ENCODE peak calls at places on chromosomes 11 and 22, in seven cellular contexts. One of them, this sample, is unnamed.
A peak's percentile ranks its signal among the peaks of the same experiment; 100 is the strongest.

GRCh38 chr11:71446942-71447688 is 1.1 kb downstream of the DHCR7 start:
- DNase-seq in activated gamma-delta T cell: no peak
- DNase-seq in NCI-H2081: peak; percentile 6
- DNase-seq in activated naive CD8-positive, alpha-beta T cell treated with anti-CD3 and anti-CD28 coated beads, Interleukin-2, amount 50 U/mL, for 16 hours: no peak
- DNase-seq in Daoy: no peak
- DNase-seq in stimulated activated CD8-positive, alpha-beta memory T cell treated with anti-CD3 and anti-CD28 coated beads, Interleukin-7, amount 100 ng/mL, for 1 hour: no peak
- DNase-seq in HCEC 1CT: peak; percentile 90
- DNase-seq in this sample: no peak

GRCh38 chr22:23984430-23984829 is 4.5 kb downstream of the GSTT2 start:
- DNase-seq in activated gamma-delta T cell: no peak
- DNase-seq in NCI-H2081: no peak
- DNase-seq in activated naive CD8-positive, alpha-beta T cell treated with anti-CD3 and anti-CD28 coated beads, Interleukin-2, amount 50 U/mL, for 16 hours: peak; percentile 62
- DNase-seq in Daoy: no peak
- DNase-seq in stimulated activated CD8-positive, alpha-beta memory T cell treated with anti-CD3 and anti-CD28 coated beads, Interleukin-7, amount 100 ng/mL, for 1 hour: no peak
- DNase-seq in HCEC 1CT: no peak
- DNase-seq in this sample: no peak

GRCh38 chr11:1883342-1884122 is 8.2 kb downstream of the PRR33 start:
- DNase-seq in activated gamma-delta T cell: no peak
- DNase-seq in NCI-H2081: no peak
- DNase-seq in activated naive CD8-positive, alpha-beta T cell treated with anti-CD3 and anti-CD28 coated beads, Interleukin-2, amount 50 U/mL, for 16 hours: no peak
- DNase-seq in Daoy: no peak
- DNase-seq in stimulated activated CD8-positive, alpha-beta memory T cell treated with anti-CD3 and anti-CD28 coated beads, Interleukin-7, amount 100 ng/mL, for 1 hour: no peak
- DNase-seq in HCEC 1CT: no peak
- DNase-seq in this sample: no peak

GRCh38 chr11:70201876-70202861 is 927 bp upstream of the FADD start:
- DNase-seq in activated gamma-delta T cell: no peak
- DNase-seq in NCI-H2081: no peak
- DNase-seq in activated naive CD8-positive, alpha-beta T cell treated with anti-CD3 and anti-CD28 coated beads, Interleukin-2, amount 50 U/mL, for 16 hours: no peak
- DNase-seq in Daoy: no peak
- DNase-seq in stimulated activated CD8-positive, alpha-beta memory T cell treated with anti-CD3 and anti-CD28 coated beads, Interleukin-7, amount 100 ng/mL, for 1 hour: no peak
- DNase-seq in HCEC 1CT: no peak
- DNase-seq in this sample: no peak

GRCh38 chr11:34706709-34707461 is 86.0 kb downstream of the EHF start:
- DNase-seq in activated gamma-delta T cell: no peak
- DNase-seq in NCI-H2081: no peak
- DNase-seq in activated naive CD8-positive, alpha-beta T cell treated with anti-CD3 and anti-CD28 coated beads, Interleukin-2, amount 50 U/mL, for 16 hours: no peak
- DNase-seq in Daoy: no peak
- DNase-seq in stimulated activated CD8-positive, alpha-beta memory T cell treated with anti-CD3 and anti-CD28 coated beads, Interleukin-7, amount 100 ng/mL, for 1 hour: no peak
- DNase-seq in HCEC 1CT: no peak
- DNase-seq in this sample: no peak

GRCh38 chr22:44136112-44136511 is 44.6 kb upstream of the PARVG start:
- DNase-seq in activated gamma-delta T cell: no peak
- DNase-seq in NCI-H2081: no peak
- DNase-seq in activated naive CD8-positive, alpha-beta T cell treated with anti-CD3 and anti-CD28 coated beads, Interleukin-2, amount 50 U/mL, for 16 hours: no peak
- DNase-seq in Daoy: no peak
- DNase-seq in stimulated activated CD8-positive, alpha-beta memory T cell treated with anti-CD3 and anti-CD28 coated beads, Interleukin-7, amount 100 ng/mL, for 1 hour: no peak
- DNase-seq in HCEC 1CT: no peak
- DNase-seq in this sample: no peak

GRCh38 chr22:32177221-32177765 is 18.2 kb upstream of the C22orf42 start:
- DNase-seq in activated gamma-delta T cell: no peak
- DNase-seq in NCI-H2081: no peak
- DNase-seq in activated naive CD8-positive, alpha-beta T cell treated with anti-CD3 and anti-CD28 coated beads, Interleukin-2, amount 50 U/mL, for 16 hours: no peak
- DNase-seq in Daoy: no peak
- DNase-seq in stimulated activated CD8-positive, alpha-beta memory T cell treated with anti-CD3 and anti-CD28 coated beads, Interleukin-7, amount 100 ng/mL, for 1 hour: no peak
- DNase-seq in HCEC 1CT: no peak
- DNase-seq in this sample: no peak

GRCh38 chr11:15901790-15902189 is 454.6 kb downstream of the SOX6 start:
- DNase-seq in activated gamma-delta T cell: no peak
- DNase-seq in NCI-H2081: no peak
- DNase-seq in activated naive CD8-positive, alpha-beta T cell treated with anti-CD3 and anti-CD28 coated beads, Interleukin-2, amount 50 U/mL, for 16 hours: no peak
- DNase-seq in Daoy: no peak
- DNase-seq in stimulated activated CD8-positive, alpha-beta memory T cell treated with anti-CD3 and anti-CD28 coated beads, Interleukin-7, amount 100 ng/mL, for 1 hour: no peak
- DNase-seq in HCEC 1CT: no peak
- DNase-seq in this sample: no peak

GRCh38 chr11:129896062-129896461 is 684 bp upstream of the NFRKB start:
- DNase-seq in activated gamma-delta T cell: no peak
- DNase-seq in NCI-H2081: no peak
- DNase-seq in activated naive CD8-positive, alpha-beta T cell treated with anti-CD3 and anti-CD28 coated beads, Interleukin-2, amount 50 U/mL, for 16 hours: no peak
- DNase-seq in Daoy: no peak
- DNase-seq in stimulated activated CD8-positive, alpha-beta memory T cell treated with anti-CD3 and anti-CD28 coated beads, Interleukin-7, amount 100 ng/mL, for 1 hour: no peak
- DNase-seq in HCEC 1CT: no peak
- DNase-seq in this sample: no peak

GRCh38 chr11:2928605-2929510 is at the start of gene PHLDA2:
- DNase-seq in activated gamma-delta T cell: no peak
- DNase-seq in NCI-H2081: peak; percentile 30
- DNase-seq in activated naive CD8-positive, alpha-beta T cell treated with anti-CD3 and anti-CD28 coated beads, Interleukin-2, amount 50 U/mL, for 16 hours: no peak
- DNase-seq in Daoy: peak; percentile 76
- DNase-seq in stimulated activated CD8-positive, alpha-beta memory T cell treated with anti-CD3 and anti-CD28 coated beads, Interleukin-7, amount 100 ng/mL, for 1 hour: no peak
- DNase-seq in HCEC 1CT: peak; percentile 80
- DNase-seq in this sample: no peak

GRCh38 chr22:19889951-19890350 is 35.3 kb upstream of the GNB1L start:
- DNase-seq in activated gamma-delta T cell: no peak
- DNase-seq in NCI-H2081: no peak
- DNase-seq in activated naive CD8-positive, alpha-beta T cell treated with anti-CD3 and anti-CD28 coated beads, Interleukin-2, amount 50 U/mL, for 16 hours: no peak
- DNase-seq in Daoy: no peak
- DNase-seq in stimulated activated CD8-positive, alpha-beta memory T cell treated with anti-CD3 and anti-CD28 coated beads, Interleukin-7, amount 100 ng/mL, for 1 hour: no peak
- DNase-seq in HCEC 1CT: no peak
- DNase-seq in this sample: no peak